ENCODE peak calls at places on chromosomes 13 and 19, in four cellular contexts. P, Y, H and G are unnamed samples.

GRCh38 chr13:108948269-108948671 is 318.9 kb downstream of the MYO16 start:
- DNase-seq in P (no peak), Y (no peak), H (no peak), G (peak; percentile 18)

GRCh38 chr19:54155694-54156093 is 3.8 kb downstream of the LENG1 start:
- DNase-seq in Y (no peak), P (no peak), H (no peak), G (no peak)

GRCh38 chr13:110420626-110421025 is 113.5 kb downstream of the COL4A2 start:
- DNase-seq in P (no peak), Y (no peak), H (no peak), G (no peak)

GRCh38 chr13:51849145-51850101 is 4.4 kb upstream of the TMEM272 start:
- DNase-seq in Y (no peak), H (peak; percentile 40), P (no peak), G (peak; percentile 25)

GRCh38 chr19:49489601-49490167 is 2.3 kb downstream of the RPL13A start:
- DNase-seq in H (peak; percentile 38), Y (no peak), P (no peak), G (peak; percentile 52)

GRCh38 chr19:723714-724113 is 15.0 kb downstream of the PALM start:
- DNase-seq in H (no peak), Y (no peak), P (no peak), G (no peak)

GRCh38 chr19:48506138-48506733 is 5.4 kb downstream of the LMTK3 start:
- DNase-seq in Y (peak; percentile 68), H (no peak), P (no peak), G (peak; percentile 74)

GRCh38 chr13:76019421-76020044 is 383.4 kb downstream of the LMO7 start:
- DNase-seq in H (no peak), P (no peak), Y (no peak), G (no peak)

GRCh38 chr19:18091217-18091608 is 4.5 kb upstream of the IL12RB1 start:
- DNase-seq in P (peak; percentile 66), H (peak; percentile 75), Y (no peak), G (no peak)

GRCh38 chr13:39385154-39385553 is 217.8 kb downstream of the LHFPL6 start:
- DNase-seq in Y (no peak), P (no peak), H (no peak), G (peak; percentile 27)

GRCh38 chr19:11435833-11436313 is 438 bp downstream of the PRKCSH start:
- DNase-seq in H (no peak), Y (no peak), P (no peak), G (peak; percentile 69)

GRCh38 chr13:26656919-26657318 is 99.4 kb downstream of the WASF3 start:
- DNase-seq in Y (peak; percentile 74), H (no peak), P (no peak), G (peak; percentile 77)

GRCh38 chr19:40444181-40445005 is at the start of gene SERTAD3:
- DNase-seq in Y (peak; percentile 92), H (peak; percentile 97), P (peak; percentile 91), G (peak; percentile 99)

GRCh38 chr19:10748924-10749434 is 31.1 kb downstream of the DNM2 start:
- DNase-seq in H (no peak), P (no peak), Y (peak; percentile 70), G (peak; percentile 26)

GRCh38 chr13:109869312-109870237 is 83.2 kb upstream of the IRS2 start:
- DNase-seq in H (peak; percentile 28), P (no peak), Y (peak; percentile 64), G (peak; percentile 65)

GRCh38 chr13:90375851-90376250 is 971.6 kb upstream of the MIR17HG start:
- DNase-seq in Y (peak; percentile 5), H (no peak), P (no peak), G (no peak)

GRCh38 chr13:39105110-39105509 is 66.9 kb downstream of the NHLRC3 start:
- DNase-seq in Y (peak; percentile 22), P (no peak), H (no peak), G (peak; percentile 2)

GRCh38 chr13:73366241-73366640 is 307.4 kb downstream of the KLF5 start:
- DNase-seq in P (no peak), H (no peak), Y (no peak), G (no peak)

GRCh38 chr13:21234537-21234936 is 58.1 kb downstream of the MRPL57 start:
- DNase-seq in Y (peak; percentile 27), H (no peak), P (no peak), G (peak; percentile 65)

GRCh38 chr19:10767726-10768125 is 49.8 kb downstream of the DNM2 start:
- DNase-seq in P (no peak), Y (no peak), H (no peak), G (no peak)

GRCh38 chr13:34430294-34430693 is 511.8 kb upstream of the NBEA start:
- DNase-seq in P (no peak), H (no peak), Y (no peak), G (peak; percentile 49)

GRCh38 chr13:114104626-114105350 is 27.6 kb downstream of the RASA3 start:
- DNase-seq in P (no peak), H (no peak), Y (no peak), G (peak; percentile 31)

GRCh38 chr13:71237332-71237731 is 629.7 kb downstream of the DACH1 start:
- DNase-seq in P (no peak), H (no peak), Y (no peak), G (no peak)

GRCh38 chr13:81133066-81133465 is 792.1 kb upstream of the SPRY2 start:
- DNase-seq in H (no peak), P (no peak), Y (peak; percentile 1), G (no peak)

GRCh38 chr19:19531951-19532805 is 3.5 kb downstream of the YJEFN3 start:
- DNase-seq in H (peak; percentile 90), Y (peak; percentile 59), P (peak; percentile 80), G (peak; percentile 86)

GRCh38 chr13:53250272-53250875 is 221.8 kb downstream of the OLFM4 start:
- DNase-seq in Y (peak; percentile 81), P (no peak), H (no peak), G (peak; percentile 85)

GRCh38 chr13:33676700-33677048 is 141.3 kb upstream of the RFC3 start:
- DNase-seq in P (no peak), H (no peak), Y (peak; percentile 41), G (peak; percentile 69)

GRCh38 chr13:26819067-26819466 is 58.5 kb upstream of the GPR12 start:
- DNase-seq in H (no peak), P (no peak), Y (no peak), G (no peak)

GRCh38 chr13:62162860-62163259 is 747.2 kb upstream of the PCDH20 start:
- DNase-seq in Y (no peak), H (no peak), P (no peak), G (no peak)

GRCh38 chr19:31274964-31275319 is 74.3 kb downstream of the TSHZ3 start:
- DNase-seq in H (no peak), Y (no peak), P (no peak), G (no peak)

GRCh38 chr13:80524447-80525215 is 183.7 kb upstream of the SPRY2 start:
- DNase-seq in H (no peak), Y (peak; percentile 2), P (no peak), G (no peak)

GRCh38 chr19:12162882-12163806 is at the start of gene ZNF136:
- DNase-seq in Y (peak; percentile 95), P (peak; percentile 85), H (peak; percentile 92), G (peak; percentile 99)

GRCh38 chr19:1324792-1325567 is 39.3 kb downstream of the EFNA2 start:
- DNase-seq in Y (peak; percentile 71), H (peak; percentile 16), P (no peak), G (peak; percentile 87)

GRCh38 chr13:26629260-26629659 is 71.8 kb downstream of the WASF3 start:
- DNase-seq in P (no peak), Y (no peak), H (no peak), G (peak; percentile 37)

GRCh38 chr19:2287585-2287984 is 5.6 kb upstream of the PEAK3 start:
- DNase-seq in P (no peak), H (no peak), Y (no peak), G (no peak)

GRCh38 chr13:51834581-51835158 is 10.3 kb downstream of the TMEM272 start:
- DNase-seq in P (no peak), H (no peak), Y (no peak), G (no peak)

GRCh38 chr13:76708138-76708537 is 178.1 kb downstream of the KCTD12 start:
- DNase-seq in P (no peak), Y (peak; percentile 35), H (no peak), G (no peak)

GRCh38 chr13:30804474-30804873 is 69.1 kb downstream of the ALOX5AP start:
- DNase-seq in Y (no peak), H (no peak), P (no peak), G (peak; percentile 49)

GRCh38 chr19:58562126-58563033 is 4.0 kb upstream of the UBE2M start:
- DNase-seq in Y (peak; percentile 41), H (peak; percentile 36), P (no peak), G (peak; percentile 74)